ENCODE peak calls at places on chromosome 14, in eight cellular contexts. J is osteocyte; K is CD8-positive, alpha-beta T cell; X is kidney epithelial cell; T is H9; S is osteoblast; H is tibial artery; L is fibroblast of pulmonary artery. Y is an unnamed sample.

GRCh38 chr14:62162998-62163589 is 400.9 kb downstream of the SNAPC1 start:
- DNase-seq in L (peak), J (no peak), X (peak), K (no peak), S (peak), H (no peak), T (peak), Y (no peak)

GRCh38 chr14:67429651-67430205 is 17.8 kb upstream of the PLEK2 start:
- DNase-seq in S (no peak), H (no peak), J (no peak), T (no peak), X (no peak), K (no peak), L (no peak), Y (no peak)

GRCh38 chr14:26398616-26399015 is 199.2 kb downstream of the NOVA1 start:
- DNase-seq in T (no peak), S (no peak), J (no peak), K (no peak), H (no peak), L (no peak), X (no peak), Y (no peak)

GRCh38 chr14:38143170-38143569 is 64.5 kb upstream of the SSTR1 start:
- DNase-seq in J (no peak), H (no peak), T (no peak), K (no peak), L (no peak), S (no peak), X (no peak), Y (no peak)

GRCh38 chr14:51236314-51236713 is 3.7 kb upstream of the TMX1 start:
- DNase-seq in T (no peak), J (no peak), S (no peak), L (peak), H (no peak), K (no peak), X (no peak), Y (no peak)

GRCh38 chr14:75993567-75994041 is 8.0 kb downstream of the IFT43 start:
- DNase-seq in K (no peak), X (no peak), J (no peak), T (no peak), S (no peak), H (no peak), L (no peak), Y (no peak)

GRCh38 chr14:53947452-53948180 is 9.0 kb downstream of the BMP4 start:
- DNase-seq in X (no peak), T (no peak), L (no peak), K (no peak), J (no peak), H (no peak), S (no peak), Y (no peak)

GRCh38 chr14:35553808-35554207 is 19.8 kb downstream of the INSM2 start:
- DNase-seq in X (no peak), S (peak), H (no peak), J (no peak), L (peak), K (no peak), T (no peak), Y (no peak)

GRCh38 chr14:35221462-35221861 is 70.7 kb upstream of the PSMA6 start:
- DNase-seq in H (no peak), X (no peak), T (no peak), J (no peak), S (no peak), L (no peak), K (no peak), Y (no peak)

GRCh38 chr14:68952544-68953535 is 26.3 kb downstream of the ACTN1 start:
- DNase-seq in T (no peak), X (no peak), S (no peak), L (peak), K (no peak), H (no peak), J (no peak), Y (no peak)

GRCh38 chr14:63770187-63770807 is 42.4 kb upstream of the SGPP1 start:
- DNase-seq in T (no peak), H (peak), S (peak), J (no peak), L (peak), K (peak), X (no peak), Y (no peak)

GRCh38 chr14:63777024-63777423 is 49.2 kb upstream of the SGPP1 start:
- DNase-seq in S (peak), H (no peak), T (no peak), L (peak), X (peak), K (no peak), J (no peak), Y (no peak)

GRCh38 chr14:63773504-63773903 is 45.6 kb upstream of the SGPP1 start:
- DNase-seq in H (no peak), L (no peak), S (no peak), X (no peak), J (no peak), K (no peak), T (no peak), Y (no peak)
- TF ChIP-seq CTCF in H (no peak), L (no peak), S (no peak), X (no peak), J (no peak), K (no peak), T (no peak), Y (no peak)

DNA sequence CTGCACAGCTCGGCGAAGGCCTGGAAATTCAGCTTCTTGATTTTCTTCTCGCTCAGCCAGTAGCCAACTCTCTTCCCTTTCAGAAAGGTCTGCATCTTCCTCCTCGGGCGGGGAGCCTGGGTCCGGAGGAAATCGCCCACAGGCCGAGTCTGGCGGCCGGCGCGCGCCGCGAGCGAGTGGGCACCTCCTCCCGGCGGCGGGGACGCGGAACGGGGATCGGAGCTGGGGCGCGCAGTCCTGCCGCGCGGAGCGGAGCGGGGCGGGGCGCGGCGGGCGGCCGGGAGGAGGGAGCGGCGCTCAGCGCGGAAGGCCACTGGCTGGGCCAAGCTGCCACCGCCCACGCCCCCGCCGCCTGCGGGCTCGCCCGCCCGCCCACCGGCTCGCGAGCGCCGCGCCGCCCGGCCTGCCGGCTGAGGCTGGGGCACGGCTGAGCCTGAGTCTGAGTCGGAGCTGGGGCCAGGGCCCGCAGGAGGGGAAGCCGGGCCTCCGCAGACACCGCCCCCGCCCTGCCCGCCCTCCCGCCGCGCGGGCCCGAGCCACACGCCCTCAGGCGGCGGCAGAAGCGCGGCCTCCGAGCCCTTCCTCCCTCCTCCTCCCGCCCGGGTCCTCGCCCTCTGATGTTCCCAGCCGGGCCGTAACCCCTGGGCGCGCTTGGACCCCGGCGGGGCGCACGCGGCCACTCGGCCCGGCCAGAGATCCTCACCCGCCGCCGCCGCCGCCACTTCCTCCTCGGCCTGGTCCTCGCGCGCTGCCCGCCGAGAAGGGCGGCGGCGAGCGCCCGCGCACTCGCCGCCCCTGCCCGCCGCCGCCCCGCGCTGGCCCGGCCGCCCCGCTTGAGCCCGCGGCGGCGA is 431 bp downstream of the ITPK1 start:
- DNase-seq in J (peak), T (peak), K (peak), L (peak), S (peak), X (peak), H (peak), Y (peak)
- TF ChIP-seq CTCF in J (no peak), T (no peak), K (no peak), L (no peak), S (no peak), X (no peak), H (peak), Y (no peak)

GRCh38 chr14:97180304-97181200 is 383.4 kb downstream of the VRK1 start:
- DNase-seq in H (no peak), L (peak), X (peak), J (no peak), K (no peak), T (no peak), S (no peak), Y (no peak)

GRCh38 chr14:97178781-97179180 is 381.6 kb downstream of the VRK1 start:
- DNase-seq in T (no peak), X (no peak), S (no peak), K (no peak), L (peak), H (no peak), J (no peak), Y (no peak)

GRCh38 chr14:97177635-97178034 is 380.5 kb downstream of the VRK1 start:
- DNase-seq in K (no peak), T (no peak), J (no peak), S (no peak), H (no peak), L (no peak), X (no peak), Y (no peak)

GRCh38 chr14:97179573-97179972 is 382.4 kb downstream of the VRK1 start:
- DNase-seq in H (no peak), S (no peak), T (no peak), X (no peak), J (no peak), K (no peak), L (no peak), Y (no peak)

GRCh38 chr14:97177016-97177415 is 379.8 kb downstream of the VRK1 start:
- DNase-seq in T (peak), K (no peak), L (no peak), S (no peak), X (no peak), H (no peak), J (no peak), Y (no peak)
- TF ChIP-seq CTCF in T (peak), K (peak), L (no peak), S (no peak), X (peak), H (no peak), J (no peak), Y (no peak)

GRCh38 chr14:106039400-106039799 is 513.0 kb downstream of the TMEM121 start:
- DNase-seq in L (no peak), X (no peak), S (no peak), T (no peak), J (no peak), H (no peak), K (peak), Y (no peak)
- TF ChIP-seq CTCF in L (no peak), X (no peak), S (peak), T (no peak), J (no peak), H (no peak), K (peak), Y (no peak)

GRCh38 chr14:56282179-56282578 is 164.0 kb downstream of the PELI2 start:
- DNase-seq in L (no peak), S (no peak), K (no peak), J (no peak), T (no peak), X (no peak), H (no peak), Y (no peak)

GRCh38 chr14:56284641-56285040 is 166.4 kb downstream of the PELI2 start:
- DNase-seq in H (no peak), K (no peak), T (no peak), S (no peak), X (no peak), J (no peak), L (no peak), Y (no peak)

GRCh38 chr14:56278383-56278782 is 160.2 kb downstream of the PELI2 start:
- DNase-seq in T (no peak), J (no peak), K (no peak), S (no peak), L (no peak), H (no peak), X (no peak), Y (no peak)

DNA sequence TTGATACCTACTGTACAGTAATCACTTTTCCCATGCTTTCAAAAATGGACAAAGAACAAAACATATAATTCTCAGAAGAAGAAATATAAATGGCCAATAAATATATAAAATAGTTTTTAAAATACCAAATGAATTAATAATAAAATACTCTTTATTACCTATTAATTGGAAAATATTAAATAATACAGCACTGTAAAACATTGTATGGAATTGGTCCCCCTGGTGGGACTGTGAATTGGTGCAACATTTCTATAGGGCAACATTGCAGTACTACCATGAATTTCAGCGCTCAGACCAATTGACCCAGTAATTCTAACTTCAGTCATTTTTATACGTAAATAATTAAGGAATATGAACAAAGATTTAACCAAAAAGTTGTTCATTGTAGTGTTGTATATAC is 162.6 kb downstream of the PELI2 start:
- DNase-seq in L (no peak), S (no peak), J (no peak), X (no peak), K (no peak), T (no peak), H (no peak), Y (no peak)
- TF ChIP-seq CTCF in L (peak), S (peak), J (peak), X (no peak), K (no peak), T (peak), H (no peak), Y (no peak)

GRCh38 chr14:74038015-74038859 is 19.1 kb downstream of the BBOF1 start:
- DNase-seq in K (no peak), X (no peak), J (no peak), S (peak), T (no peak), H (no peak), L (peak), Y (no peak)

GRCh38 chr14:74048291-74048690 is 29.1 kb downstream of the BBOF1 start:
- DNase-seq in T (peak), K (no peak), S (peak), L (no peak), H (no peak), J (peak), X (peak), Y (no peak)

GRCh38 chr14:74042296-74042695 is 23.1 kb downstream of the BBOF1 start:
- DNase-seq in H (no peak), T (no peak), J (no peak), K (no peak), X (no peak), S (no peak), L (no peak), Y (no peak)
- TF ChIP-seq CTCF in H (no peak), T (no peak), J (no peak), K (no peak), X (no peak), S (no peak), L (no peak), Y (no peak)

GRCh38 chr14:55416866-55417265 is 5.2 kb upstream of the ATG14 start:
- DNase-seq in K (no peak), S (no peak), J (no peak), X (no peak), T (peak), H (no peak), L (peak), Y (no peak)
- TF ChIP-seq CTCF in K (peak), S (peak), J (peak), X (peak), T (peak), H (no peak), L (peak), Y (no peak)

DNA sequence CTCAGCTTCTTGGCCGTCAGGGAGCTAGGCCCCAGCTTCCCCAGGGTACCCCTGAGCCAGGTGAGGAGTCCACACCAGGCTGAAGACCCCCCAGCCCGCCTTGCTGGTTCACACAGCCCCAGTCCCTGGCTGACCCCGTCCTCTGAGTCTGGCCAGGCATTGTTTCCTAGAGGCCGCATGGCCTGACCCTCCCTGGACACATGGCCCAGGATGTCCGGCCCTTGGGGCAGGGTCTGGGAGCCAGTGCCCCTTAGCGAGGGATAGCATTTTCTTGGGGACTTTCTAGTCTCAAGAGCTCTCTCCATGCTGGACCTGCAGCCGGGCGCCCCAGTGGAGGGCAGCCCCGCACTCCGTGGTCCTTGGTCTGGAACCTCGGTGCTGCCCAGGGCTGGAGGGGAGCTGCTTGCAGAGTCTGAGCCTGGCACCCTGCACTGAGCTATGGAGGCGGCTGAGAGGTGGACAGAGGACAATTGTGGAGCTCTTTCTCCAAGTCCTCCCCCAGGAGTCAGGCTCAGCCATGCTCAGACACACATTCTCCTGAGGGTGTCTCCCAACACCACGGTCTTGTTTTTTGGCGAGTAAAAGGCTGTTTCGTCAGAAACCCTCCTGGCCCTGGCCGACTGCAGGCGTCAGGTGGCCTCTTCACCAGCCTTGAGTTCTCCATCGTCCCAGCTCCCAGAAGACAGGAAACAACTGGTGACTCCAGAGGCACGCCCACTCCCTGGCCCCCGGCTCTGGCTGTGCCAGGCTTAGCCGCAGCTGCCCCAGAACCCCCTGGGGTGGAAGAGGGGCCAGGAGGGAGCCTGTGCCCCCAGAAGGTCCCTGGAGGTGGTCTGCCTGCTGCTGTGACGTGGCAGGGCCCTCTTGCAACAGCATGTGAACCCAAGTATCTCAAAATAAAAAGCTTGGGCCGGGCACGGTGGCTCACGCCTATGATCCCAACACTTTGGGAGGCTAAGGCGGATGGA is 17.6 kb upstream of the CRIP2 start:
- DNase-seq in J (no peak), T (no peak), L (no peak), S (no peak), H (no peak), X (no peak), K (no peak), Y (no peak)
- TF ChIP-seq CTCF in J (no peak), T (no peak), L (no peak), S (no peak), H (no peak), X (no peak), K (no peak), Y (no peak)

Y was measured in coronary artery.